ENCODE peak calls at places on chromosomes 5 and 9, in eight cellular contexts. I is A549, G is IMR-90, Z is prostate gland, V is upper lobe of left lung, J is testis, H is uterus, F is heart left ventricle. P is an unnamed sample.

GRCh38 chr5:88770290-88771257 is 112.4 kb downstream of the MEF2C start:
- DNase-seq in F (no peak), Z (no peak), G (peak), H (no peak), J (no peak), I (no peak), V (no peak), P (no peak)

GRCh38 chr5:133081036-133081435 is 29.2 kb downstream of the HSPA4 start:
- DNase-seq in J (no peak), I (no peak), V (no peak), F (no peak), G (no peak), H (no peak), Z (no peak), P (no peak)

GRCh38 chr9:109098221-109098959 is 21.4 kb downstream of the TMEM245 start:
- DNase-seq in F (no peak), V (no peak), G (peak), J (peak), H (peak), I (no peak), Z (peak), P (no peak)

GRCh38 chr9:89489548-89490527 is 8.1 kb downstream of the SEMA4D start:
- DNase-seq in H (no peak), I (no peak), Z (no peak), F (no peak), V (no peak), G (no peak), J (no peak), P (no peak)

GRCh38 chr9:113677569-113677968 is 198.5 kb upstream of the ZNF618 start:
- DNase-seq in V (no peak), F (no peak), Z (no peak), J (no peak), H (no peak), I (no peak), G (no peak), P (no peak)

GRCh38 chr9:96061293-96061987 is 185.9 kb downstream of the ERCC6L2 start:
- DNase-seq in V (peak), J (peak), Z (peak), F (no peak), I (peak), G (peak), H (no peak), P (no peak)

GRCh38 chr5:59367791-59368394 is 525.6 kb downstream of the PDE4D start:
- DNase-seq in H (peak), Z (peak), V (peak), I (no peak), F (peak), G (peak), J (peak), P (no peak)

GRCh38 chr5:434443-435146 is 8.4 kb upstream of the EXOC3 start:
- DNase-seq in Z (no peak), I (no peak), F (no peak), J (peak), V (no peak), G (no peak), H (no peak), P (no peak)

GRCh38 chr9:117444466-117444865 is 29.6 kb upstream of the ASTN2 start:
- DNase-seq in I (no peak), G (no peak), F (no peak), V (no peak), Z (no peak), J (no peak), H (no peak), P (no peak)

GRCh38 chr9:133494636-133495326 is 15.9 kb upstream of the SLC2A6 start:
- DNase-seq in F (peak), V (no peak), G (no peak), H (no peak), J (no peak), Z (no peak), I (no peak), P (no peak)

GRCh38 chr5:119031905-119032304 is 39.0 kb upstream of the DMXL1 start:
- DNase-seq in G (no peak), F (no peak), I (no peak), J (no peak), V (peak), Z (no peak), H (no peak), P (no peak)

GRCh38 chr9:16315720-16316119 is 554.8 kb downstream of the BNC2 start:
- DNase-seq in J (no peak), V (no peak), I (no peak), Z (no peak), F (no peak), H (no peak), G (no peak), P (no peak)

GRCh38 chr5:16740476-16740875 is 123.7 kb upstream of the RETREG1 start:
- DNase-seq in V (no peak), I (no peak), F (no peak), H (no peak), J (no peak), G (no peak), Z (no peak), P (no peak)
- H3K4me3 ChIP-seq in V (no peak), I (no peak), F (peak), H (no peak), J (no peak), G (no peak), Z (no peak), P (no peak)

GRCh38 chr9:8674550-8674949 is 875.0 kb upstream of the DMAC1 start:
- DNase-seq in H (no peak), Z (no peak), V (no peak), F (no peak), J (no peak), I (no peak), G (no peak), P (no peak)
- TF ChIP-seq CTCF in H (no peak), Z (no peak), V (no peak), F (no peak), J (no peak), I (no peak), G (no peak), P (no peak)

GRCh38 chr5:76542887-76543690 is 80.1 kb downstream of the F2RL2 start:
- DNase-seq in F (peak), J (peak), G (peak), Z (no peak), I (no peak), V (peak), H (no peak), P (no peak)
- TF ChIP-seq POLR2A in F (no peak), J (no peak), G (no peak), Z (no peak), I (no peak), V (no peak), H (no peak), P (no peak)

DNA sequence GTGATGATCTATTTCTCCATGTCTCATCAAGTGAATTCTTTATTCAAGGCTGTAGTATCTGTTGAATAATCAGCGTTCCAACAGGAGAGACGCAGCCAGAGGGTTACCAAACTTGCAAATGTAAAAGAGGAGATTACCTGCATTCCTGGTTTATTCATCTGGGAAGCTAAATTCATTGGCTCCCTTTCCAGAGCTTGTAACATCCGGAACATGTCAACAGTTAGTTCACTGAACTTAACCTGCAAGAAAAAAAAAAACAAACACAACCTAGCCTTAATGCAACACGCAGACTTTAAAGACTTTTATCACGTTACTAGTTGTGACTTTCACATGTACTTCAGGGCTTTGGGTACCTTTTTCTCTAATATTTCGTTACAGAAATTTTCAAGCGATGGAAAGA is 62.4 kb upstream of the GOLGA1 start:
- DNase-seq in V (no peak), F (no peak), Z (no peak), G (no peak), J (no peak), I (no peak), H (no peak), P (no peak)
- H3K4me3 ChIP-seq in V (no peak), F (no peak), Z (no peak), G (no peak), J (no peak), I (no peak), H (no peak), P (no peak)

GRCh38 chr9:12723409-12724028 is 30.3 kb downstream of the TYRP1 start:
- DNase-seq in Z (no peak), I (no peak), F (no peak), H (no peak), J (no peak), V (no peak), G (peak), P (no peak)
- TF ChIP-seq CTCF in Z (peak), I (peak), F (peak), H (no peak), J (peak), V (peak), G (peak), P (no peak)

P was measured in lower leg skin.